ENCODE peak calls at places on chromosomes 2 and 18, in eight cellular contexts. One of them, this sample, is unnamed.

GRCh38 chr18:77862358-77862757 is 612.7 kb downstream of the GALR1 start:
- ATAC-seq in HepG2: no peak
- ATAC-seq in HCT116: no peak
- ATAC-seq in GM12878: no peak
- ATAC-seq in K562: no peak
- ATAC-seq in Panc1: no peak
- ATAC-seq in upper lobe of left lung: no peak
- ATAC-seq in GM23338: no peak
- ATAC-seq in this sample: no peak

GRCh38 chr2:11716689-11717321 is 29.6 kb upstream of the LPIN1 start:
- ATAC-seq in HepG2: peak
- ATAC-seq in HCT116: no peak
- ATAC-seq in GM12878: peak
- ATAC-seq in K562: no peak
- ATAC-seq in Panc1: no peak
- ATAC-seq in upper lobe of left lung: no peak
- ATAC-seq in GM23338: no peak
- ATAC-seq in this sample: peak

GRCh38 chr2:95307036-95307435 is 9.9 kb downstream of the KCNIP3 start:
- ATAC-seq in HepG2: no peak
- ATAC-seq in HCT116: no peak
- ATAC-seq in GM12878: no peak
- ATAC-seq in K562: no peak
- ATAC-seq in Panc1: no peak
- ATAC-seq in upper lobe of left lung: no peak
- ATAC-seq in GM23338: peak
- ATAC-seq in this sample: no peak

GRCh38 chr2:202377308-202377736 is 1.2 kb downstream of the BMPR2 start:
- ATAC-seq in HepG2: peak
- ATAC-seq in HCT116: peak
- ATAC-seq in GM12878: peak
- ATAC-seq in K562: peak
- ATAC-seq in Panc1: no peak
- ATAC-seq in upper lobe of left lung: peak
- ATAC-seq in GM23338: peak
- ATAC-seq in this sample: no peak

GRCh38 chr18:468841-469796 is 31.4 kb downstream of the COLEC12 start:
- ATAC-seq in HepG2: peak
- ATAC-seq in HCT116: peak
- ATAC-seq in GM12878: no peak
- ATAC-seq in K562: no peak
- ATAC-seq in Panc1: no peak
- ATAC-seq in upper lobe of left lung: no peak
- ATAC-seq in GM23338: peak
- ATAC-seq in this sample: no peak

GRCh38 chr2:54545700-54546450 is 89.7 kb downstream of the SPTBN1 start:
- ATAC-seq in HepG2: peak
- ATAC-seq in HCT116: no peak
- ATAC-seq in GM12878: peak
- ATAC-seq in K562: peak
- ATAC-seq in Panc1: peak
- ATAC-seq in upper lobe of left lung: peak
- ATAC-seq in GM23338: no peak
- ATAC-seq in this sample: no peak

GRCh38 chr2:162817921-162818320 is 20.6 kb downstream of the KCNH7 start:
- ATAC-seq in HepG2: no peak
- ATAC-seq in HCT116: no peak
- ATAC-seq in GM12878: no peak
- ATAC-seq in K562: no peak
- ATAC-seq in Panc1: no peak
- ATAC-seq in upper lobe of left lung: no peak
- ATAC-seq in GM23338: no peak
- ATAC-seq in this sample: no peak

GRCh38 chr18:23317975-23318675 is 135.0 kb upstream of the RIOK3 start:
- ATAC-seq in HepG2: no peak
- ATAC-seq in HCT116: no peak
- ATAC-seq in GM12878: no peak
- ATAC-seq in K562: no peak
- ATAC-seq in Panc1: no peak
- ATAC-seq in upper lobe of left lung: no peak
- ATAC-seq in GM23338: no peak
- ATAC-seq in this sample: no peak

GRCh38 chr2:234330902-234331301 is 166.0 kb downstream of the ARL4C start:
- ATAC-seq in HepG2: no peak
- ATAC-seq in HCT116: no peak
- ATAC-seq in GM12878: no peak
- ATAC-seq in K562: no peak
- ATAC-seq in Panc1: no peak
- ATAC-seq in upper lobe of left lung: no peak
- ATAC-seq in GM23338: peak
- ATAC-seq in this sample: no peak

GRCh38 chr2:61074100-61074499 is 8.4 kb downstream of the SANBR start:
- ATAC-seq in HepG2: no peak
- ATAC-seq in HCT116: no peak
- ATAC-seq in GM12878: no peak
- ATAC-seq in K562: no peak
- ATAC-seq in Panc1: no peak
- ATAC-seq in upper lobe of left lung: no peak
- ATAC-seq in GM23338: no peak
- ATAC-seq in this sample: no peak

GRCh38 chr18:12295389-12296086 is 12.5 kb upstream of the TUBB6 start:
- ATAC-seq in HepG2: no peak
- ATAC-seq in HCT116: no peak
- ATAC-seq in GM12878: no peak
- ATAC-seq in K562: no peak
- ATAC-seq in Panc1: peak
- ATAC-seq in upper lobe of left lung: peak
- ATAC-seq in GM23338: no peak
- ATAC-seq in this sample: no peak

GRCh38 chr2:238439093-238439849 is 12.5 kb downstream of the ASB1 start:
- ATAC-seq in HepG2: no peak
- ATAC-seq in HCT116: peak
- ATAC-seq in GM12878: no peak
- ATAC-seq in K562: no peak
- ATAC-seq in Panc1: peak
- ATAC-seq in upper lobe of left lung: peak
- ATAC-seq in GM23338: no peak
- ATAC-seq in this sample: peak

GRCh38 chr2:33276868-33277503 is 199.5 kb upstream of the RASGRP3 start:
- ATAC-seq in HepG2: peak
- ATAC-seq in HCT116: no peak
- ATAC-seq in GM12878: no peak
- ATAC-seq in K562: peak
- ATAC-seq in Panc1: no peak
- ATAC-seq in upper lobe of left lung: no peak
- ATAC-seq in GM23338: no peak
- ATAC-seq in this sample: no peak

GRCh38 chr2:96697476-96697875 is 42.4 kb downstream of the LMAN2L start:
- ATAC-seq in HepG2: no peak
- ATAC-seq in HCT116: no peak
- ATAC-seq in GM12878: no peak
- ATAC-seq in K562: no peak
- ATAC-seq in Panc1: no peak
- ATAC-seq in upper lobe of left lung: no peak
- ATAC-seq in GM23338: no peak
- ATAC-seq in this sample: no peak

GRCh38 chr2:152084076-152084475 is 14.8 kb downstream of the CACNB4 start:
- ATAC-seq in HepG2: peak
- ATAC-seq in HCT116: no peak
- ATAC-seq in GM12878: no peak
- ATAC-seq in K562: peak
- ATAC-seq in Panc1: peak
- ATAC-seq in upper lobe of left lung: no peak
- ATAC-seq in GM23338: no peak
- ATAC-seq in this sample: no peak

GRCh38 chr2:64101141-64101591 is 43.1 kb downstream of the PELI1 start:
- ATAC-seq in HepG2: no peak
- ATAC-seq in HCT116: no peak
- ATAC-seq in GM12878: peak
- ATAC-seq in K562: no peak
- ATAC-seq in Panc1: no peak
- ATAC-seq in upper lobe of left lung: no peak
- ATAC-seq in GM23338: no peak
- ATAC-seq in this sample: no peak

GRCh38 chr2:237861-238260 is 26.0 kb downstream of the SH3YL1 start:
- ATAC-seq in HepG2: no peak
- ATAC-seq in HCT116: no peak
- ATAC-seq in GM12878: no peak
- ATAC-seq in K562: no peak
- ATAC-seq in Panc1: no peak
- ATAC-seq in upper lobe of left lung: no peak
- ATAC-seq in GM23338: no peak
- ATAC-seq in this sample: no peak

GRCh38 chr2:105796791-105797190 is 52.1 kb downstream of the NCK2 start:
- ATAC-seq in HepG2: no peak
- ATAC-seq in HCT116: no peak
- ATAC-seq in GM12878: peak
- ATAC-seq in K562: peak
- ATAC-seq in Panc1: no peak
- ATAC-seq in upper lobe of left lung: no peak
- ATAC-seq in GM23338: no peak
- ATAC-seq in this sample: no peak

GRCh38 chr2:128710242-128710641 is 391.6 kb upstream of the HS6ST1 start:
- ATAC-seq in HepG2: no peak
- ATAC-seq in HCT116: no peak
- ATAC-seq in GM12878: no peak
- ATAC-seq in K562: no peak
- ATAC-seq in Panc1: no peak
- ATAC-seq in upper lobe of left lung: no peak
- ATAC-seq in GM23338: no peak
- ATAC-seq in this sample: no peak

GRCh38 chr2:128714285-128714684 is 395.6 kb upstream of the HS6ST1 start:
- ATAC-seq in HepG2: no peak
- ATAC-seq in HCT116: no peak
- ATAC-seq in GM12878: no peak
- ATAC-seq in K562: no peak
- ATAC-seq in Panc1: no peak
- ATAC-seq in upper lobe of left lung: no peak
- ATAC-seq in GM23338: no peak
- ATAC-seq in this sample: no peak

GRCh38 chr2:128715360-128715759 is 396.7 kb upstream of the HS6ST1 start:
- ATAC-seq in HepG2: no peak
- ATAC-seq in HCT116: no peak
- ATAC-seq in GM12878: no peak
- ATAC-seq in K562: no peak
- ATAC-seq in Panc1: no peak
- ATAC-seq in upper lobe of left lung: no peak
- ATAC-seq in GM23338: no peak
- ATAC-seq in this sample: no peak

GRCh38 chr2:128714861-128715312 is 396.2 kb upstream of the HS6ST1 start:
- ATAC-seq in HepG2: peak
- ATAC-seq in HCT116: peak
- ATAC-seq in GM12878: peak
- ATAC-seq in K562: no peak
- ATAC-seq in Panc1: no peak
- ATAC-seq in upper lobe of left lung: no peak
- ATAC-seq in GM23338: peak
- ATAC-seq in this sample: no peak

DNA sequence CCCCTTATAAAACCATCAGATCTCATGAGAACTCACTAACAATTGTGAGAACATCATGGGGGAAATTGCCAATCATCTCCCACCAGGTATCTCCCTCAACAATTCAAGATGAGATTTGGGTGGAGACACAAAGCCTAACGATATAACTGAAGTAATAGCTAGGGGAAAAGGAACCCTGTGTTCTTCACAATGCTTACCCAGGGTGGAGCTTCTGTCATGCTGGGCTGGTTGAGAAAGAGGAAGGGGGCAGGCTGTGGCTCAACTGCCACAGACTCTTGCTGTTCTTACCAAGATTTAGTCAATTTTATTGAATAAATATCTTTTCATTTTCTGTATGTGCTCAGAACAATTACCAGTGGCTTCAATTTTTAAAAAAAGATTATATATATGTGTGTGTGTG is 392.1 kb upstream of the HS6ST1 start:
- ATAC-seq in HepG2: no peak
- ATAC-seq in HCT116: no peak
- ATAC-seq in GM12878: no peak
- ATAC-seq in K562: no peak
- ATAC-seq in Panc1: no peak
- ATAC-seq in upper lobe of left lung: no peak
- ATAC-seq in GM23338: no peak
- ATAC-seq in this sample: no peak
- H3K27ac ChIP-seq in HepG2: no peak
- H3K27ac ChIP-seq in HCT116: no peak
- H3K27ac ChIP-seq in GM12878: no peak
- H3K27ac ChIP-seq in K562: no peak
- H3K27ac ChIP-seq in Panc1: no peak
- H3K27ac ChIP-seq in upper lobe of left lung: no peak
- H3K27ac ChIP-seq in GM23338: no peak
- H3K27ac ChIP-seq in this sample: no peak

GRCh38 chr2:188983427-188984101 is 9.4 kb downstream of the COL3A1 start:
- ATAC-seq in HepG2: peak
- ATAC-seq in HCT116: peak
- ATAC-seq in GM12878: peak
- ATAC-seq in K562: no peak
- ATAC-seq in Panc1: no peak
- ATAC-seq in upper lobe of left lung: no peak
- ATAC-seq in GM23338: peak
- ATAC-seq in this sample: peak
- TF ChIP-seq POLR2AphosphoS5 in HepG2: no peak
- TF ChIP-seq POLR2AphosphoS5 in HCT116: no peak
- TF ChIP-seq POLR2AphosphoS5 in GM12878: no peak
- TF ChIP-seq POLR2AphosphoS5 in K562: no peak
- TF ChIP-seq POLR2AphosphoS5 in Panc1: no peak
- TF ChIP-seq POLR2AphosphoS5 in upper lobe of left lung: no peak
- TF ChIP-seq POLR2AphosphoS5 in GM23338: no peak
- TF ChIP-seq POLR2AphosphoS5 in this sample: peak

GRCh38 chr2:161426788-161427412 is 10.8 kb downstream of the TBR1 start:
- ATAC-seq in HepG2: no peak
- ATAC-seq in HCT116: no peak
- ATAC-seq in GM12878: peak
- ATAC-seq in K562: no peak
- ATAC-seq in Panc1: no peak
- ATAC-seq in upper lobe of left lung: no peak
- ATAC-seq in GM23338: peak
- ATAC-seq in this sample: peak
- TF ChIP-seq CTCF in HepG2: no peak
- TF ChIP-seq CTCF in HCT116: no peak
- TF ChIP-seq CTCF in GM12878: peak
- TF ChIP-seq CTCF in K562: no peak
- TF ChIP-seq CTCF in Panc1: no peak
- TF ChIP-seq CTCF in upper lobe of left lung: no peak
- TF ChIP-seq CTCF in GM23338: peak
- TF ChIP-seq CTCF in this sample: no peak

GRCh38 chr2:75055307-75055819 is 96.9 kb downstream of the POLE4 start:
- ATAC-seq in HepG2: no peak
- ATAC-seq in HCT116: no peak
- ATAC-seq in GM12878: peak
- ATAC-seq in K562: no peak
- ATAC-seq in Panc1: no peak
- ATAC-seq in upper lobe of left lung: no peak
- ATAC-seq in GM23338: peak
- ATAC-seq in this sample: no peak

GRCh38 chr2:75053484-75054112 is 95.2 kb downstream of the POLE4 start:
- ATAC-seq in HepG2: peak
- ATAC-seq in HCT116: peak
- ATAC-seq in GM12878: peak
- ATAC-seq in K562: peak
- ATAC-seq in Panc1: peak
- ATAC-seq in upper lobe of left lung: peak
- ATAC-seq in GM23338: peak
- ATAC-seq in this sample: no peak

GRCh38 chr2:75055820-75056675 is 97.6 kb downstream of the POLE4 start:
- ATAC-seq in HepG2: no peak
- ATAC-seq in HCT116: no peak
- ATAC-seq in GM12878: peak
- ATAC-seq in K562: no peak
- ATAC-seq in Panc1: no peak
- ATAC-seq in upper lobe of left lung: no peak
- ATAC-seq in GM23338: peak
- ATAC-seq in this sample: peak

GRCh38 chr2:75054296-75054695 is 95.9 kb downstream of the POLE4 start:
- ATAC-seq in HepG2: no peak
- ATAC-seq in HCT116: no peak
- ATAC-seq in GM12878: no peak
- ATAC-seq in K562: no peak
- ATAC-seq in Panc1: no peak
- ATAC-seq in upper lobe of left lung: no peak
- ATAC-seq in GM23338: no peak
- ATAC-seq in this sample: no peak
- H3K27ac ChIP-seq in HepG2: no peak
- H3K27ac ChIP-seq in HCT116: no peak
- H3K27ac ChIP-seq in GM12878: no peak
- H3K27ac ChIP-seq in K562: no peak
- H3K27ac ChIP-seq in Panc1: no peak
- H3K27ac ChIP-seq in upper lobe of left lung: no peak
- H3K27ac ChIP-seq in GM23338: no peak
- H3K27ac ChIP-seq in this sample: no peak

This sample was measured in gastroesophageal sphincter.